ENCODE peak calls at places on chromosome 17, in five cellular contexts. J, B, T, X and R are unnamed samples.

GRCh38 chr17:77055453-77055852 is 85.3 kb upstream of the SEC14L1 start:
- DNase-seq in J (no peak), T (no peak), B (no peak), X (no peak), R (no peak)

GRCh38 chr17:7854851-7855642 is at the start of gene TMEM88:
- DNase-seq in X (no peak), B (no peak), J (no peak), T (peak; percentile 39), R (no peak)

GRCh38 chr17:78883090-78883532 is 19.9 kb downstream of the CEP295NL start:
- DNase-seq in B (peak; percentile 81), X (peak; percentile 81), T (no peak), J (peak; percentile 81), R (no peak)

GRCh38 chr17:50638851-50639767 is 4.4 kb downstream of the ABCC3 start:
- DNase-seq in T (peak; percentile 93), B (peak; percentile 99), J (peak; percentile 93), X (peak; percentile 98), R (peak; percentile 94)

GRCh38 chr17:51045616-51046526 is 74.8 kb downstream of the SPAG9 start:
- DNase-seq in B (peak; percentile 23), X (no peak), T (no peak), J (no peak), R (no peak)

GRCh38 chr17:19707728-19708221 is 8.6 kb downstream of the SLC47A2 start:
- DNase-seq in J (no peak), X (no peak), T (no peak), B (no peak), R (no peak)

GRCh38 chr17:56593741-56594527 is 435 bp downstream of the NOG start:
- DNase-seq in T (peak; percentile 57), J (no peak), X (peak; percentile 63), B (peak; percentile 63), R (peak; percentile 65)

GRCh38 chr17:80819422-80820164 is 172.0 kb upstream of the CHMP6 start:
- DNase-seq in J (no peak), T (no peak), B (no peak), X (no peak), R (no peak)

GRCh38 chr17:31549525-31550388 is 158.3 kb downstream of the RAB11FIP4 start:
- DNase-seq in T (peak; percentile 92), J (peak; percentile 76), B (peak; percentile 96), X (peak; percentile 94), R (peak; percentile 89)

GRCh38 chr17:82884923-82885322 is 45.1 kb upstream of the ZNF750 start:
- DNase-seq in X (no peak), B (no peak), J (no peak), T (no peak), R (no peak)

GRCh38 chr17:44069974-44070454 is 521 bp upstream of the G6PC3 start:
- DNase-seq in T (no peak), X (no peak), J (no peak), B (peak; percentile 29), R (peak; percentile 38)

GRCh38 chr17:10117581-10118001 is 80.8 kb downstream of the GAS7 start:
- DNase-seq in B (no peak), X (no peak), J (no peak), T (no peak), R (no peak)

GRCh38 chr17:59037960-59038359 is 68.7 kb downstream of the TRIM37 start:
- DNase-seq in T (no peak), B (no peak), X (no peak), J (no peak), R (no peak)

GRCh38 chr17:59829217-59830006 is 63.3 kb downstream of the TUBD1 start:
- DNase-seq in B (peak; percentile 98), J (no peak), X (no peak), T (peak; percentile 99), R (peak; percentile 99)

GRCh38 chr17:58156839-58157803 is 8.9 kb downstream of the OR4D1 start:
- DNase-seq in X (no peak), J (no peak), T (no peak), B (peak; percentile 3), R (no peak)

GRCh38 chr17:28151001-28151400 is 108.5 kb downstream of the NLK start:
- DNase-seq in B (no peak), T (no peak), J (no peak), X (no peak), R (no peak)

GRCh38 chr17:4584835-4585187 is 482 bp downstream of the SMTNL2 start:
- DNase-seq in T (no peak), B (no peak), J (no peak), X (no peak), R (no peak)

GRCh38 chr17:4584125-4584834 is at the start of gene SMTNL2:
- DNase-seq in X (no peak), B (no peak), J (no peak), T (no peak), R (peak; percentile 22)

GRCh38 chr17:4583206-4583605 is 1.1 kb upstream of the SMTNL2 start:
- DNase-seq in T (no peak), J (no peak), B (no peak), X (no peak), R (no peak)

GRCh38 chr17:4582691-4583090 is 1.6 kb upstream of the SMTNL2 start:
- DNase-seq in X (no peak), T (no peak), J (no peak), B (no peak), R (no peak)

DNA sequence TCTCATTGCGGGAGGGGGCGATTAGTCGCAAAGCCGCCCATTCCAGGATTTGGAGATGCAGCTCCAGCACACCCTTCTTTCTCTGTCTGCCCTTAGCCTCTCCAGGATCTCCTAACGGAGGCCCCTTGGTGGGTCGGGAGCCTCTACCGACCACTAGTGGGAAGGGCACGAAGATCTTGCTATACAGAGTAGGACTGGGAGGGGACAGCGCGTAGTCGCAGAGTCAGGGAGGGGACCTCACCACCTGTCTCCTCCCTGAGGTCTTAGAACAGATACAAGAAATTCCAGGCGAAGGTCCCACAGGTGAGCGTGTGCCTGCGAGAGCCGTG is 569 bp upstream of the SMTNL2 start:
- DNase-seq in T (peak; percentile 18), B (peak; percentile 25), X (no peak), J (no peak), R (peak; percentile 73)
- H3K4me3 ChIP-seq in T (peak overlapping the region; percentile 37), B (no peak overlapping the region), X (no peak overlapping the region), J (peak overlapping the region; percentile 68), R (peak overlapping the region; percentile 48)

GRCh38 chr17:55163408-55163807 is 101.4 kb upstream of the HLF start:
- DNase-seq in T (no peak), B (no peak), J (no peak), X (no peak), R (no peak)
- H3K4me3 ChIP-seq in T (no peak overlapping the region), B (no peak overlapping the region), J (no peak overlapping the region), X (no peak overlapping the region), R (no peak overlapping the region)

GRCh38 chr17:46818929-46819859 is 702 bp upstream of the WNT3 start:
- DNase-seq in J (no peak), T (no peak), B (no peak), X (no peak), R (no peak)

GRCh38 chr17:46819906-46820351 is 1.4 kb upstream of the WNT3 start:
- DNase-seq in X (no peak), T (no peak), J (no peak), B (no peak), R (no peak)

GRCh38 chr17:46817151-46817900 is 1.2 kb downstream of the WNT3 start:
- DNase-seq in J (no peak), X (no peak), T (no peak), B (no peak), R (no peak)

GRCh38 chr17:46817901-46818209 is 637 bp downstream of the WNT3 start:
- DNase-seq in B (no peak), T (no peak), X (no peak), J (no peak), R (no peak)

DNA sequence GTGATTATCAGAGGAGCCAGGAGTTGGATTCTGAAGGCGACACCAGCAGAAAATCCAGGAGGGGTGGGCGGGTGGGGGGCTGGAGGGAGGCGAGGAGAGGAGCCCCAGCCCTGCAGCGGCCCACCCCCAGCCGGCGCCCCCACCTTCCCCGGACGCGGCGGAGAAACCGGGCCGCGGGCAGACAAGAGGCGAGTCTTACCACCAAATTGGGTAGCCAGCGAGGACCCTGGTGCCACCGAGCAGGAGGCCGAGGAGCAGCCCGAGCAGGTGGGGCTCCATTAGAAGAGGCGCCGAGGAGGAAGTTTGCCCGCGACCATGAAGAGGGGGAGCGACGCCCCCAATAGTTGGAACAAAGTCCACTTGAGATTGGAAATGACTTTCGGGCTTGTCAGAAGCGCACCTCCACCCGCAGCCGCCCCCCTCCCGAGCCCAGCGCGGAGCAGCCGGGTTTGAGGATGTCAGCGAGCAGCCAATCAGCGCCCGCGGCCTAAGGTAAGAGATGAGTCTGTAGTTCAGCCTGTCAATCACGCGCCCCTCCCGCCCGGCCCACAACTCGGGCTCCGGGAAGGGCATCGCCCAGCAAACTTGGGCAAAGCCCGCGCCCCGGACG is at the start of gene WNT3:
- DNase-seq in J (no peak), B (no peak), X (no peak), T (no peak), R (peak; percentile 26)
- H3K4me3 ChIP-seq in J (peak within 1 kb of the TSS; percentile 69), B (no peak within 1 kb of the TSS), X (peak within 1 kb of the TSS; percentile 5), T (no peak within 1 kb of the TSS), R (peak within 1 kb of the TSS; percentile 31)

DNA sequence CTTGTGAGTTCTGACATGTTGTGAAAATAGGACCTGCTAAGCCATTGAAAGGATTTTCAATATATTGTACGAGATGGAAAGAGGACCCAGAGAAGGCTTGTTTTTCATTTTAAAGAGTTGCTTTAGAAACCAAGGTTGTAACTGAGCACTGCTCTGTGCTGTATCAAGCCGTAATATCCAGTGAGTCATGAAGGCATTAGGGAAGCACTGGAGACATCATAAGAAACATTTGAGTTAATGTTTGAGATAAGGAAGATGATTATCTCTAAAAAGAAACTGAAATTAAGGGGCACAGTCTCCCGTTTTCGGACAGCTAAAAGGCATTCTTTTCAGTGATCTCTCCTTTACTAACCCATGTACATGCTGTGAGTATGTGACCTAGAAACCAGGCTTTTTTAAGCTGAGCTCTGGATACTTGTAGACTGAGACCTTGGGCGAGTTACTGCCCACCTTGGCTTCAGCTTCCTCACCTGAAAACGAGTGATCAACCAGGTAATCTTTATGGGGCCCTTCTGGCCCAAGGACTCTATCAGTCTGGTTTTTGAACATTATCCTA is 149.2 kb upstream of the TBX2 start:
- DNase-seq in T (no peak), B (peak; percentile 39), X (no peak), J (no peak), R (no peak)
- H3K4me3 ChIP-seq in T (no peak overlapping the region), B (no peak overlapping the region), X (no peak overlapping the region), J (no peak overlapping the region), R (no peak overlapping the region)

DNA sequence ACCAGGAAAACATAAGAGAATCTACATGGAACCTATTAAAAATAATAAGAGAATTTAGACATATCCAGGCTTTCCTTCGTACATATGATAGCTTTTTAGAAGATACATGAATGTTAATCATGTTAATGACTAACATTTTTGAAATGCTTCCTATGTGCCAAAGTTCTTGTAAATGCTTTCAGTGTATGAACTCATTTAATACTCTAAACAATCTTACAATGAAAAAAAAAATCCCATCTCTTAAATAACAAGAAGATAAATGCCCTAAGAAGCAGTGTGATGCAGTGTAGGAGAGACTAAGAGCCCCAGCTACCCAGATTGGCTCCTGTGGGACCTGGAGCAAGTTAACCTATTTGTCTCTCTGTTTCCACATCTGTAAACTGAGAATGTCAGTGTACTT is 220.4 kb upstream of the MYOCD start:
- DNase-seq in J (no peak), T (no peak), X (no peak), B (no peak), R (no peak)
- H3K4me3 ChIP-seq in J (no peak overlapping the region), T (no peak overlapping the region), X (no peak overlapping the region), B (no peak overlapping the region), R (no peak overlapping the region)